ENCODE peak calls at places on chromosome 17, in five cellular contexts. F is fibroblast of mammary gland, U is A549, L is left ventricle myocardium inferior, T is colonic mucosa. X is an unnamed sample.

GRCh38 chr17:51359055-51359454 is 98.7 kb downstream of the UTP18 start:
- DNase-seq in F (no peak), U (no peak), T (no peak), L (no peak), X (no peak)

GRCh38 chr17:82531431-82531881 is 11.9 kb downstream of the FOXK2 start:
- DNase-seq in U (no peak), F (peak), T (no peak), L (no peak), X (peak)

GRCh38 chr17:28528329-28529011 is 22.3 kb downstream of the FOXN1 start:
- DNase-seq in L (no peak), U (no peak), T (peak), F (no peak), X (no peak)

GRCh38 chr17:78672880-78673371 is 95.7 kb upstream of the DNAH17 start:
- DNase-seq in F (no peak), T (no peak), U (peak), L (no peak), X (no peak)

GRCh38 chr17:74770498-74771318 is 5.4 kb downstream of the NAT9 start:
- DNase-seq in L (peak), F (peak), U (peak), T (peak), X (peak)

GRCh38 chr17:58232707-58233156 is 5.7 kb upstream of the LPO start:
- DNase-seq in F (peak), T (no peak), U (peak), L (no peak), X (peak)

GRCh38 chr17:75773808-75774470 is 8.9 kb upstream of the GALK1 start:
- DNase-seq in U (no peak), T (no peak), F (no peak), L (no peak), X (no peak)

GRCh38 chr17:66753126-66753920 is 81.6 kb upstream of the CACNG5 start:
- DNase-seq in F (no peak), U (no peak), T (no peak), L (no peak), X (no peak)

GRCh38 chr17:4318186-4318585 is 48.3 kb downstream of the UBE2G1 start:
- DNase-seq in U (no peak), L (no peak), T (peak), F (no peak), X (no peak)

GRCh38 chr17:57823469-57824401 is 26.1 kb downstream of the MRPS23 start:
- DNase-seq in F (peak), L (no peak), U (peak), T (no peak), X (peak)

GRCh38 chr17:45372325-45372869 is 55.6 kb upstream of the MAP3K14 start:
- DNase-seq in T (no peak), F (peak), U (peak), L (no peak), X (no peak)

GRCh38 chr17:3914319-3914685 is 2.0 kb downstream of the P2RX1 start:
- DNase-seq in L (no peak), T (peak), U (no peak), F (no peak), X (no peak)

GRCh38 chr17:63475491-63476412 is 1.1 kb upstream of the ACE start:
- DNase-seq in T (no peak), U (no peak), L (no peak), F (no peak), X (no peak)

GRCh38 chr17:37518816-37519215 is 29.1 kb downstream of the DUSP14 start:
- DNase-seq in U (peak), T (no peak), L (no peak), F (peak), X (no peak)

GRCh38 chr17:40251576-40251975 is 32.5 kb downstream of the WIPF2 start:
- DNase-seq in L (no peak), U (peak), T (peak), F (peak), X (peak)

GRCh38 chr17:17042851-17043667 is 802 bp downstream of the MPRIP start:
- DNase-seq in U (no peak), T (no peak), F (peak), L (no peak), X (peak)

GRCh38 chr17:21286771-21287702 is 2.5 kb downstream of the MAP2K3 start:
- DNase-seq in T (peak), F (no peak), L (no peak), U (peak), X (no peak)

GRCh38 chr17:653724-654123 is 60.9 kb downstream of the VPS53 start:
- DNase-seq in U (no peak), L (no peak), T (no peak), F (no peak), X (no peak)

GRCh38 chr17:44914148-44914547 is 1.2 kb downstream of the GFAP start:
- DNase-seq in F (no peak), T (no peak), L (no peak), U (no peak), X (no peak)

GRCh38 chr17:47966079-47966519 is 4.8 kb upstream of the CDK5RAP3 start:
- DNase-seq in L (no peak), U (peak), F (no peak), T (peak), X (no peak)

GRCh38 chr17:32111141-32111771 is 31.0 kb upstream of the RHOT1 start:
- DNase-seq in U (peak), L (peak), F (peak), T (peak), X (peak)
- TF ChIP-seq CTCF in U (peak), L (peak), F (peak), T (no peak), X (peak)

GRCh38 chr17:81153340-81153803 is 11.9 kb upstream of the PVALEF start:
- DNase-seq in L (no peak), T (no peak), U (no peak), F (peak), X (peak)
- H3K4me3 ChIP-seq in L (no peak), T (no peak), U (no peak), F (no peak), X (no peak)

GRCh38 chr17:29930399-29931010 is 477 bp upstream of the SSH2 start:
- DNase-seq in T (peak), F (peak), U (no peak), L (no peak), X (no peak)

GRCh38 chr17:29929544-29930398 is at the start of gene SSH2:
- DNase-seq in U (peak), L (peak), F (peak), T (peak), X (peak)

GRCh38 chr17:29936724-29937123 is 4.7 kb upstream of the EFCAB5 start:
- DNase-seq in L (no peak), T (no peak), F (no peak), U (no peak), X (no peak)

GRCh38 chr17:29931253-29931932 is 1.4 kb upstream of the SSH2 start:
- DNase-seq in U (peak), F (peak), L (peak), T (peak), X (peak)

GRCh38 chr17:29933379-29933778 is 3.4 kb upstream of the SSH2 start:
- DNase-seq in U (peak), L (no peak), T (no peak), F (peak), X (peak)
- TF ChIP-seq CTCF in U (peak), L (no peak), T (no peak), F (peak), X (peak)

DNA sequence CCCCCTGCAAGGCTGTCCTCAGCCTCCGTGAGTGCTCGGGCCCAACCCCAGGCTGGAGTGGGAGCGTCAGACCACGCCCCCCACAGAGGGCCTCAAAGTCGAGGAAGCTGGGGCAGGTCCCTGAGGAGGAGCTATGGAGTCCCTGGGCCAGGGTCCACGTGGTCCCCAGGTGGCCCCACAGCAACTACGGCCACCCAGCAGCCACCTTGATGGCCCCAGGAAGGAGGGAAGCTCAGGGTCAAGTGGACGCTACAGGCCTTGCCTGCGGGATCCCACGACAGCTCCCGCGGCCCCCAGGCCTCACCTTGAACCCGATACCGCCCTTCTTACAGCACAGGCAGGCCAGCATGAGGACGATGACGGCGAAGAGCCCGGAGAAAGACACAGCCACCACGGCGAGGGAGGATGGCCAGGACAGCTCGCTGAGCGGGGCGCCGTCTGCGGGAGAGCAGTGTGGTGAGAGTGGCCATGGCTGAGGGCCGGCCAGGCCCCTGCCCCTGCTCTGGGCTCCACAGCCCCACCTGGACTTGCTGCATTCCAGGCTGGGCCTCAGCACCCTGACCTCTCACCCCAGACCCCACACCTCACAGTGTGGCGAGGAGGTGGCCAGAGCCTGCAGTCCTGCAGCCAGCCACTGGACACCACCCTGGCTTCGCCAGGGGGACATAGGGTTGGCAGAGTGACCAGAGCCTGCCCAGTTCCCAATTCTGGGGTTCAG is 31.1 kb upstream of the PVALEF start:
- DNase-seq in L (no peak), T (no peak), U (no peak), F (no peak), X (no peak)
- H3K4me3 ChIP-seq in L (no peak), T (no peak), U (no peak), F (no peak), X (no peak)

DNA sequence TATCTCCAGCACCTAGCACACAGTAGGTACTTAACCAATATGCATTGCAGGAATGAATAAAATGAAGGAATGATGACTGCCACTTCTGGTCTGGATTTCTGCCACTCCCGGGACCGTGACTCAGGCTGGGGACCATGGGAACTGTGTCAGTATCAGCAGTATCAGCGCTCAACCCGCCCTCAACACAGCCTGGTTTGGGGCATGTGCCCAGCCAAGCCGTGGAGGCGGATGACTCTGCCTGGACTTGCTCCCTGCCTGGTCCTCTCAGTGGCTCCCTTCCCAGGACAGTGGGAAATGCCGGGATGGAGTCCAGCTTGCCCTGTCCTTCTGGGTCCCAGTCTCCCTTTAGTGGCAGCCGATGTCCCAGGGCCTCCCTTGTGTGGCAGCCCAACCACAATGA is 55.1 kb downstream of the SRCIN1 start:
- DNase-seq in L (peak), U (no peak), T (no peak), F (peak), X (peak)
- TF ChIP-seq CTCF in L (no peak), U (no peak), T (no peak), F (no peak), X (no peak)